ENCODE peak calls at places on chromosome 1, in nine cellular contexts. S, R, W, H, B, D, Y, U and M are unnamed samples.

GRCh38 chr1:1082239-1083180 is 8.4 kb upstream of the RNF223 start:
- DNase-seq in S (peak; percentile 16), R (no peak), W (no peak), H (no peak), B (no peak), D (no peak), Y (peak; percentile 5), U (peak; percentile 0), M (no peak)

GRCh38 chr1:190479028-190479427 is 1.4 kb upstream of the BRINP3 start:
- DNase-seq in S (no peak), R (peak; percentile 27), W (peak; percentile 59), H (no peak), B (no peak), D (peak; percentile 5), Y (no peak), U (no peak), M (no peak)

GRCh38 chr1:227729144-227729880 is 5.8 kb downstream of the JMJD4 start:
- DNase-seq in S (peak; percentile 37), R (peak; percentile 23), W (no peak), H (peak; percentile 12), B (peak; percentile 6), D (no peak), Y (no peak), U (no peak), M (no peak)

GRCh38 chr1:237794071-237794470 is 96.7 kb downstream of the ZP4 start:
- DNase-seq in S (no peak), R (no peak), W (no peak), H (no peak), B (peak; percentile 81), D (no peak), Y (no peak), U (no peak), M (no peak)

GRCh38 chr1:153058826-153059784 is 1.8 kb upstream of the SPRR2A start:
- DNase-seq in S (no peak), R (peak; percentile 2), W (no peak), H (no peak), B (peak; percentile 66), D (no peak), Y (no peak), U (no peak), M (no peak)

GRCh38 chr1:61085191-61086086 is 3.1 kb downstream of the NFIA start:
- DNase-seq in S (no peak), R (no peak), W (no peak), H (no peak), B (peak; percentile 4), D (no peak), Y (no peak), U (no peak), M (no peak)

GRCh38 chr1:151196292-151196800 is 2.0 kb upstream of the PIP5K1A start:
- DNase-seq in S (peak; percentile 82), R (peak; percentile 75), W (peak; percentile 75), H (peak; percentile 91), B (peak; percentile 91), D (peak; percentile 85), Y (peak; percentile 64), U (peak; percentile 50), M (peak; percentile 80)

GRCh38 chr1:61265665-61266064 is 183.3 kb downstream of the NFIA start:
- DNase-seq in S (no peak), R (no peak), W (no peak), H (no peak), B (no peak), D (no peak), Y (no peak), U (no peak), M (no peak)

GRCh38 chr1:214305164-214305751 is 24.3 kb downstream of the SMYD2 start:
- DNase-seq in S (no peak), R (no peak), W (no peak), H (no peak), B (no peak), D (no peak), Y (no peak), U (no peak), M (no peak)

GRCh38 chr1:164587617-164588367 is 28.8 kb downstream of the PBX1 start:
- DNase-seq in S (no peak), R (no peak), W (peak; percentile 39), H (no peak), B (no peak), D (no peak), Y (no peak), U (no peak), M (no peak)